ENCODE peak calls at places on chromosomes 2 and 18, in nine cellular contexts. One of them, this sample, is unnamed.

GRCh38 chr2:3451926-3452671 is 67.2 kb downstream of the ADI1 start:
- DNase-seq in NCI-H2029: no peak
- DNase-seq in fibroblast of mammary gland: no peak
- DNase-seq in T-helper 2 cell: no peak
- DNase-seq in mesendoderm: peak
- DNase-seq in activated CD8-positive, alpha-beta memory T cell treated with anti-CD3 and anti-CD28 coated beads for 48 hours: no peak
- DNase-seq in NCI-H774: no peak
- DNase-seq in EL: no peak
- DNase-seq in posterior cingulate gyrus: no peak
- DNase-seq in this sample: no peak

GRCh38 chr18:24022141-24022540 is 7.6 kb downstream of the TTC39C start:
- DNase-seq in activated CD8-positive, alpha-beta memory T cell treated with anti-CD3 and anti-CD28 coated beads for 48 hours: no peak
- DNase-seq in fibroblast of mammary gland: peak
- DNase-seq in EL: peak
- DNase-seq in NCI-H774: no peak
- DNase-seq in NCI-H2029: no peak
- DNase-seq in mesendoderm: no peak
- DNase-seq in posterior cingulate gyrus: no peak
- DNase-seq in T-helper 2 cell: no peak
- DNase-seq in this sample: no peak

GRCh38 chr2:31962757-31963361 is 47.9 kb downstream of the MEMO1 start:
- DNase-seq in EL: no peak
- DNase-seq in posterior cingulate gyrus: no peak
- DNase-seq in NCI-H774: no peak
- DNase-seq in activated CD8-positive, alpha-beta memory T cell treated with anti-CD3 and anti-CD28 coated beads for 48 hours: no peak
- DNase-seq in fibroblast of mammary gland: no peak
- DNase-seq in mesendoderm: no peak
- DNase-seq in T-helper 2 cell: no peak
- DNase-seq in NCI-H2029: no peak
- DNase-seq in this sample: no peak

GRCh38 chr18:79516441-79516931 is 120.8 kb downstream of the NFATC1 start:
- DNase-seq in fibroblast of mammary gland: no peak
- DNase-seq in NCI-H774: no peak
- DNase-seq in NCI-H2029: no peak
- DNase-seq in posterior cingulate gyrus: no peak
- DNase-seq in mesendoderm: no peak
- DNase-seq in activated CD8-positive, alpha-beta memory T cell treated with anti-CD3 and anti-CD28 coated beads for 48 hours: no peak
- DNase-seq in EL: no peak
- DNase-seq in T-helper 2 cell: no peak
- DNase-seq in this sample: no peak

GRCh38 chr2:238638100-238638981 is 209.5 kb upstream of the TWIST2 start:
- DNase-seq in T-helper 2 cell: no peak
- DNase-seq in mesendoderm: no peak
- DNase-seq in NCI-H2029: no peak
- DNase-seq in NCI-H774: no peak
- DNase-seq in fibroblast of mammary gland: no peak
- DNase-seq in activated CD8-positive, alpha-beta memory T cell treated with anti-CD3 and anti-CD28 coated beads for 48 hours: no peak
- DNase-seq in posterior cingulate gyrus: no peak
- DNase-seq in EL: no peak
- DNase-seq in this sample: no peak

GRCh38 chr2:148586528-148587128 is 57.9 kb upstream of the EPC2 start:
- DNase-seq in fibroblast of mammary gland: no peak
- DNase-seq in NCI-H2029: no peak
- DNase-seq in activated CD8-positive, alpha-beta memory T cell treated with anti-CD3 and anti-CD28 coated beads for 48 hours: no peak
- DNase-seq in NCI-H774: no peak
- DNase-seq in mesendoderm: peak
- DNase-seq in EL: no peak
- DNase-seq in posterior cingulate gyrus: no peak
- DNase-seq in T-helper 2 cell: no peak
- DNase-seq in this sample: no peak

GRCh38 chr2:27306657-27307544 is 1.3 kb downstream of the UCN start:
- DNase-seq in activated CD8-positive, alpha-beta memory T cell treated with anti-CD3 and anti-CD28 coated beads for 48 hours: no peak
- DNase-seq in mesendoderm: no peak
- DNase-seq in NCI-H2029: no peak
- DNase-seq in posterior cingulate gyrus: no peak
- DNase-seq in EL: no peak
- DNase-seq in fibroblast of mammary gland: no peak
- DNase-seq in NCI-H774: no peak
- DNase-seq in T-helper 2 cell: peak
- DNase-seq in this sample: no peak

GRCh38 chr18:26548144-26549102 is at the start of gene KCTD1:
- DNase-seq in mesendoderm: peak
- DNase-seq in NCI-H2029: peak
- DNase-seq in NCI-H774: peak
- DNase-seq in EL: peak
- DNase-seq in activated CD8-positive, alpha-beta memory T cell treated with anti-CD3 and anti-CD28 coated beads for 48 hours: peak
- DNase-seq in posterior cingulate gyrus: peak
- DNase-seq in T-helper 2 cell: peak
- DNase-seq in fibroblast of mammary gland: peak
- DNase-seq in this sample: peak

GRCh38 chr2:12950957-12951656 is 234.4 kb downstream of the TRIB2 start:
- DNase-seq in T-helper 2 cell: no peak
- DNase-seq in fibroblast of mammary gland: peak
- DNase-seq in posterior cingulate gyrus: no peak
- DNase-seq in EL: peak
- DNase-seq in NCI-H2029: no peak
- DNase-seq in mesendoderm: peak
- DNase-seq in activated CD8-positive, alpha-beta memory T cell treated with anti-CD3 and anti-CD28 coated beads for 48 hours: no peak
- DNase-seq in NCI-H774: no peak
- DNase-seq in this sample: no peak

GRCh38 chr2:183229386-183229785 is 105.1 kb downstream of the NUP35 start:
- DNase-seq in T-helper 2 cell: no peak
- DNase-seq in posterior cingulate gyrus: no peak
- DNase-seq in activated CD8-positive, alpha-beta memory T cell treated with anti-CD3 and anti-CD28 coated beads for 48 hours: no peak
- DNase-seq in EL: peak
- DNase-seq in mesendoderm: no peak
- DNase-seq in NCI-H774: no peak
- DNase-seq in fibroblast of mammary gland: peak
- DNase-seq in NCI-H2029: no peak
- DNase-seq in this sample: no peak

GRCh38 chr18:54672109-54672508 is 81.1 kb downstream of the DYNAP start:
- DNase-seq in EL: no peak
- DNase-seq in mesendoderm: no peak
- DNase-seq in fibroblast of mammary gland: no peak
- DNase-seq in NCI-H2029: no peak
- DNase-seq in activated CD8-positive, alpha-beta memory T cell treated with anti-CD3 and anti-CD28 coated beads for 48 hours: no peak
- DNase-seq in posterior cingulate gyrus: no peak
- DNase-seq in T-helper 2 cell: no peak
- DNase-seq in NCI-H774: no peak
- DNase-seq in this sample: no peak

GRCh38 chr2:137928547-137929503 is 35.4 kb upstream of the HNMT start:
- DNase-seq in NCI-H2029: no peak
- DNase-seq in EL: peak
- DNase-seq in mesendoderm: peak
- DNase-seq in fibroblast of mammary gland: peak
- DNase-seq in T-helper 2 cell: no peak
- DNase-seq in activated CD8-positive, alpha-beta memory T cell treated with anti-CD3 and anti-CD28 coated beads for 48 hours: no peak
- DNase-seq in NCI-H774: no peak
- DNase-seq in posterior cingulate gyrus: no peak
- DNase-seq in this sample: no peak

GRCh38 chr2:172639823-172640222 is 83.9 kb downstream of the PDK1 start:
- DNase-seq in mesendoderm: no peak
- DNase-seq in fibroblast of mammary gland: peak
- DNase-seq in EL: peak
- DNase-seq in posterior cingulate gyrus: no peak
- DNase-seq in NCI-H774: no peak
- DNase-seq in activated CD8-positive, alpha-beta memory T cell treated with anti-CD3 and anti-CD28 coated beads for 48 hours: no peak
- DNase-seq in NCI-H2029: no peak
- DNase-seq in T-helper 2 cell: no peak
- DNase-seq in this sample: no peak

GRCh38 chr18:57397440-57397839 is 37.7 kb upstream of the ONECUT2 start:
- DNase-seq in T-helper 2 cell: no peak
- DNase-seq in EL: peak
- DNase-seq in posterior cingulate gyrus: no peak
- DNase-seq in activated CD8-positive, alpha-beta memory T cell treated with anti-CD3 and anti-CD28 coated beads for 48 hours: no peak
- DNase-seq in NCI-H2029: no peak
- DNase-seq in fibroblast of mammary gland: peak
- DNase-seq in mesendoderm: peak
- DNase-seq in NCI-H774: no peak
- DNase-seq in this sample: no peak

GRCh38 chr2:44101246-44101645 is 67.4 kb upstream of the PPM1B start:
- DNase-seq in T-helper 2 cell: no peak
- DNase-seq in NCI-H2029: no peak
- DNase-seq in activated CD8-positive, alpha-beta memory T cell treated with anti-CD3 and anti-CD28 coated beads for 48 hours: no peak
- DNase-seq in NCI-H774: no peak
- DNase-seq in EL: no peak
- DNase-seq in mesendoderm: no peak
- DNase-seq in posterior cingulate gyrus: no peak
- DNase-seq in fibroblast of mammary gland: no peak
- DNase-seq in this sample: no peak

GRCh38 chr18:3885209-3885792 is 435.3 kb downstream of the TGIF1 start:
- DNase-seq in EL: peak
- DNase-seq in T-helper 2 cell: no peak
- DNase-seq in fibroblast of mammary gland: no peak
- DNase-seq in NCI-H774: no peak
- DNase-seq in activated CD8-positive, alpha-beta memory T cell treated with anti-CD3 and anti-CD28 coated beads for 48 hours: no peak
- DNase-seq in posterior cingulate gyrus: no peak
- DNase-seq in NCI-H2029: no peak
- DNase-seq in mesendoderm: peak
- DNase-seq in this sample: no peak

GRCh38 chr2:231000211-231000904 is 4.4 kb downstream of the SPATA3 start:
- DNase-seq in mesendoderm: peak
- DNase-seq in T-helper 2 cell: no peak
- DNase-seq in activated CD8-positive, alpha-beta memory T cell treated with anti-CD3 and anti-CD28 coated beads for 48 hours: no peak
- DNase-seq in NCI-H774: no peak
- DNase-seq in NCI-H2029: no peak
- DNase-seq in EL: no peak
- DNase-seq in posterior cingulate gyrus: no peak
- DNase-seq in fibroblast of mammary gland: no peak
- DNase-seq in this sample: no peak

GRCh38 chr2:223887127-223887526 is 49.7 kb upstream of the AP1S3 start:
- DNase-seq in fibroblast of mammary gland: no peak
- DNase-seq in EL: no peak
- DNase-seq in activated CD8-positive, alpha-beta memory T cell treated with anti-CD3 and anti-CD28 coated beads for 48 hours: no peak
- DNase-seq in NCI-H774: no peak
- DNase-seq in posterior cingulate gyrus: no peak
- DNase-seq in mesendoderm: no peak
- DNase-seq in NCI-H2029: no peak
- DNase-seq in T-helper 2 cell: no peak
- DNase-seq in this sample: no peak